ENCODE peak calls at places on chromosomes 4 and X, in eight cellular contexts. O is IMR-90, V is right lobe of liver, R is uterus, Y is stomach, G is esophagus muscularis mucosa, M is esophagus squamous epithelium, F is adrenal gland. L is an unnamed sample. For H3K4me1, the result is how much of the 10 kb centered on the place peaks cover.

GRCh38 chr4:93617596-93617995 is 211.0 kb upstream of the ATOH1 start:
- DNase-seq in G (no peak), M (no peak), V (no peak), O (no peak), F (no peak), Y (no peak), R (no peak), L (no peak)

GRCh38 chrX:82816572-82816971 is 691.5 kb upstream of the POU3F4 start:
- DNase-seq in O (no peak), Y (no peak), V (no peak), M (no peak), G (no peak), R (no peak), F (no peak), L (no peak)

GRCh38 chr4:153114771-153115321 is 89.4 kb upstream of the TRIM2 start:
- DNase-seq in Y (peak), M (no peak), O (peak), V (no peak), G (no peak), F (no peak), R (no peak), L (no peak)

GRCh38 chr4:26838055-26838842 is 22.4 kb upstream of the STIM2 start:
- DNase-seq in O (no peak), G (no peak), F (no peak), V (no peak), Y (no peak), R (no peak), M (no peak), L (no peak)

GRCh38 chr4:140790765-140791164 is 34.6 kb upstream of the TBC1D9 start:
- DNase-seq in F (peak), M (no peak), R (no peak), G (no peak), O (peak), Y (no peak), V (no peak), L (peak)

GRCh38 chr4:10983885-10984284 is 299.3 kb upstream of the CLNK start:
- DNase-seq in O (no peak), M (no peak), Y (no peak), G (peak), V (no peak), F (no peak), R (no peak), L (no peak)

GRCh38 chrX:150236304-150236703 is 126.8 kb upstream of the MAMLD1 start:
- DNase-seq in G (peak), O (peak), V (no peak), M (no peak), F (no peak), R (no peak), Y (no peak), L (no peak)

GRCh38 chr4:150302553-150302952 is 224.3 kb downstream of the DCLK2 start:
- DNase-seq in F (no peak), M (no peak), Y (no peak), R (no peak), G (no peak), V (no peak), O (peak), L (no peak)

GRCh38 chr4:113955948-113956347 is 23.5 kb downstream of the ARSJ start:
- DNase-seq in O (no peak), M (no peak), Y (no peak), R (no peak), V (no peak), G (no peak), F (no peak), L (no peak)

GRCh38 chr4:3270141-3270611 is 21.2 kb downstream of the MSANTD1 start:
- DNase-seq in V (no peak), M (no peak), R (no peak), G (no peak), F (no peak), Y (peak), O (no peak), L (no peak)

DNA sequence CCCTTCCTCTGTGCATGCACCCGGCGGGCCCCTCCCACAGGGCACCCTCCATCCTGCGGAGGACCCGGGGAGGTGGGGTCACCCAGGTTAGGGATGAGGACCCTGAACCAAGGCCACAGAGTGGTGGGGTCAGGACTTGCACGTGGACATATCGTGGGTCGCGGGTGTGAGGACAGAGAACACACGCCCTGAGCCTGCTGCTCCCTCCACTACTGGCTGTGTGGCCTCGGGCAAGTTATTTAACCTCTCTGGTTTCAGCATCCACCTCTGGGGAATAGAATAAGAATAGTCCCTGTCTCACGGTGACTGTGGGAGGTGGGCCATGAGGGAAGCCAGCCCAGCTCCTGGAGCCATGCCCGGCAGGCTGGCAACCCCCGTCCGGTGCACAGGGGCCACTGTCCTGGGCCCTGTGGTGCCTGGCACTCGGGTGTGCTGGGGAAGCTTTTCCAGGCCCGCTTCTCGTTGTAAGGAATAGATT is 5.1 kb downstream of the PSAPL1 start:
- DNase-seq in R (no peak), G (no peak), M (no peak), O (no peak), F (no peak), Y (peak), V (peak), L (no peak)
- H3K4me1 ChIP-seq in R (under half), G (under half), M (under half), O (under half), F (under half), Y (under half), V (under half), L (under half)

GRCh38 chr4:82893942-82894341 is 3.0 kb upstream of the SEC31A start:
- DNase-seq in M (no peak), V (no peak), Y (no peak), O (no peak), F (no peak), R (no peak), G (no peak), L (no peak)
- TF ChIP-seq POLR2A in M (no peak), V (no peak), Y (no peak), O (no peak), F (no peak), R (no peak), G (no peak), L (no peak)

GRCh38 chr4:75666299-75666698 is 6.9 kb downstream of the G3BP2 start:
- DNase-seq in O (no peak), Y (no peak), G (no peak), R (no peak), V (no peak), M (no peak), F (no peak), L (no peak)
- H3K4me1 ChIP-seq in O (under half), Y (under half), G (half or more), R (under half), V (under half), M (under half), F (under half), L (under half)

GRCh38 chr4:109728385-109728784 is 1.5 kb downstream of the PLA2G12A start:
- DNase-seq in M (no peak), V (no peak), G (no peak), R (no peak), O (no peak), F (no peak), Y (no peak), L (no peak)

GRCh38 chr4:109730294-109731051 is 603 bp upstream of the PLA2G12A start:
- DNase-seq in O (peak), R (no peak), M (peak), Y (peak), V (peak), G (no peak), F (no peak), L (peak)

GRCh38 chr4:109733728-109734127 is 3.9 kb upstream of the PLA2G12A start:
- DNase-seq in R (no peak), V (no peak), Y (no peak), M (no peak), F (no peak), G (no peak), O (no peak), L (no peak)

GRCh38 chr4:109729155-109729562 is 711 bp downstream of the PLA2G12A start:
- DNase-seq in M (no peak), Y (no peak), O (peak), G (no peak), V (no peak), F (peak), R (no peak), L (no peak)

GRCh38 chr4:109729563-109730293 is at the start of gene PLA2G12A:
- DNase-seq in Y (peak), F (peak), O (peak), M (peak), G (no peak), V (peak), R (peak), L (peak)
- TF ChIP-seq POLR2A in Y (no peak), F (peak), O (no peak), M (no peak), G (no peak), V (peak), R (peak), L (peak)

DNA sequence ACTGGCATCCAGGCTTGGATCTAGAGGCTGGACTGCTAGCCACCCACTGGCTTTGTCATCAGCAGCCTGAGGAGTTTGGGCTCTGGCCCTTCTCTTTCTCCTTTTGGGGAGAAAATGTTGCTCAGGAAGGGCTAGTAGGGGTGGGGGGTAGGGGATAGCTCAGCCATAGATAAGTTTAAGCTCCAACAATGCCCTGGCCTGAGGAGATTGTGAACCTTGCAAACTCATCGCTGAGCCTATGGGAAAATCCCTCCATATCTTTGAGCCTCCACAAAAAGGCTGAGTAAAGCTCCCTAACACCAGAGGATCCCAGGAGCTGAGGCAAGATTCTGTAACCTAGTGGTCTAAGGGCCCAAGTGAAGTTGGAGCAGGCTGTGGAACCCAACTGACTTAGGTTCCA is 8.8 kb downstream of the OTUD5 start:
- DNase-seq in V (peak), O (no peak), M (no peak), Y (no peak), F (no peak), G (no peak), R (no peak), L (no peak)
- H3K4me1 ChIP-seq in V (under half), O (under half), M (under half), Y (under half), F (under half), G (under half), R (under half), L (under half)